ENCODE peak calls at places on chromosomes 5 and 9, in ten cellular contexts. C is left lung, F is gastrocnemius medialis, Z is coronary artery, U is esophagus muscularis mucosa, X is IMR-90, I is left ventricle myocardium inferior, Y is brain microvascular endothelial cell, L is A549, M is GM23338. D is an unnamed sample.

GRCh38 chr5:39423331-39423751 is 1.4 kb downstream of the DAB2 start:
- DNase-seq in Z (no peak), Y (no peak), C (no peak), I (peak), X (no peak), F (peak), U (no peak), L (peak), M (peak), D (no peak)

GRCh38 chr5:33462456-33462855 is 21.7 kb downstream of the TARS1 start:
- DNase-seq in U (no peak), M (no peak), F (no peak), Y (no peak), L (no peak), X (no peak), C (no peak), Z (no peak), I (no peak), D (no peak)

GRCh38 chr5:169133500-169133899 is 167.4 kb downstream of the SLIT3 start:
- DNase-seq in L (no peak), X (no peak), F (no peak), Z (no peak), M (no peak), U (no peak), I (no peak), Y (no peak), C (no peak), D (no peak)

GRCh38 chr9:116075191-116075590 is 78.4 kb upstream of the PAPPA start:
- DNase-seq in M (no peak), X (peak), F (no peak), C (no peak), Z (no peak), U (no peak), Y (peak), L (peak), I (no peak), D (peak)

GRCh38 chr9:136048560-136049411 is 46.3 kb downstream of the NACC2 start:
- DNase-seq in X (no peak), L (no peak), I (no peak), F (no peak), M (no peak), Y (no peak), U (no peak), C (peak), Z (no peak), D (no peak)

GRCh38 chr5:132896685-132897084 is 23.2 kb downstream of the LEAP2 start:
- DNase-seq in I (no peak), F (no peak), Z (no peak), X (no peak), L (no peak), U (no peak), C (no peak), Y (no peak), M (no peak), D (no peak)

GRCh38 chr5:2277886-2278285 is 395.2 kb upstream of the IRX4 start:
- DNase-seq in F (no peak), M (no peak), L (no peak), Y (no peak), X (no peak), C (peak), U (no peak), Z (no peak), I (no peak), D (no peak)

GRCh38 chr5:111685969-111686368 is 71.0 kb downstream of the NREP start:
- DNase-seq in U (no peak), I (no peak), Y (no peak), X (no peak), M (peak), L (peak), Z (no peak), F (no peak), C (no peak), D (no peak)

GRCh38 chr5:82295144-82295543 is 17.0 kb upstream of the RPS23 start:
- DNase-seq in I (no peak), Y (no peak), X (peak), F (no peak), C (no peak), M (peak), U (no peak), Z (no peak), L (peak), D (peak)

GRCh38 chr9:97982719-97983523 is at the start of gene ANP32B:
- DNase-seq in Z (peak), F (peak), M (peak), L (peak), Y (peak), U (peak), I (peak), X (peak), C (peak), D (peak)

GRCh38 chr9:133691659-133692363 is 46.3 kb downstream of the SARDH start:
- DNase-seq in C (peak), Z (no peak), Y (peak), X (peak), F (no peak), U (no peak), L (no peak), I (peak), M (no peak), D (peak)

GRCh38 chr5:168140256-168140655 is 151.2 kb upstream of the WWC1 start:
- DNase-seq in C (no peak), M (no peak), X (no peak), Y (no peak), L (no peak), U (no peak), I (no peak), F (no peak), Z (no peak), D (no peak)

GRCh38 chr5:180438785-180439780 is 55.1 kb upstream of the CNOT6 start:
- DNase-seq in M (no peak), I (no peak), C (no peak), X (no peak), L (no peak), F (no peak), Z (no peak), U (no peak), Y (no peak), D (no peak)

GRCh38 chr9:92236915-92237314 is 56.6 kb downstream of the IARS1 start:
- DNase-seq in M (no peak), U (no peak), Z (no peak), L (no peak), X (no peak), C (no peak), F (no peak), I (no peak), Y (no peak), D (no peak)

GRCh38 chr5:68479524-68479923 is 264.0 kb downstream of the PIK3R1 start:
- DNase-seq in L (no peak), I (peak), X (peak), Z (no peak), F (no peak), U (peak), M (no peak), C (no peak), Y (no peak), D (no peak)

GRCh38 chr5:114407783-114408182 is 45.9 kb downstream of the KCNN2 start:
- DNase-seq in F (no peak), U (no peak), Z (no peak), M (no peak), L (no peak), Y (no peak), C (no peak), X (no peak), I (no peak), D (no peak)

GRCh38 chr5:140293091-140293996 is 9.6 kb downstream of the PFDN1 start:
- DNase-seq in Z (no peak), U (no peak), L (no peak), I (no peak), Y (no peak), X (peak), C (no peak), F (no peak), M (no peak), D (peak)

GRCh38 chr9:133235549-133236222 is 26.6 kb upstream of the OBP2B start:
- DNase-seq in M (no peak), X (no peak), L (no peak), I (no peak), F (no peak), Y (no peak), Z (peak), C (no peak), U (no peak), D (no peak)

GRCh38 chr9:134858051-134858841 is 22.4 kb upstream of the FCN2 start:
- DNase-seq in Y (no peak), Z (peak), X (peak), U (no peak), F (no peak), L (peak), I (no peak), M (no peak), C (no peak), D (no peak)

GRCh38 chr9:1804128-1804865 is 210.8 kb upstream of the SMARCA2 start:
- DNase-seq in Z (no peak), U (no peak), L (no peak), C (no peak), X (no peak), Y (no peak), F (no peak), M (no peak), I (no peak), D (no peak)

GRCh38 chr5:179795049-179795862 is 1.5 kb downstream of the LTC4S start:
- DNase-seq in Z (no peak), F (peak), X (no peak), I (no peak), C (peak), M (peak), L (no peak), U (no peak), Y (no peak), D (peak)

GRCh38 chr5:111631328-111631727 is 119.0 kb upstream of the STARD4 start:
- DNase-seq in Y (no peak), U (no peak), L (no peak), X (no peak), Z (no peak), I (no peak), F (no peak), C (no peak), M (no peak), D (no peak)

GRCh38 chr9:34392511-34392910 is 15.8 kb upstream of the MYORG start:
- DNase-seq in U (no peak), L (no peak), C (no peak), Y (no peak), M (no peak), X (no peak), Z (no peak), F (no peak), I (no peak), D (no peak)
- H3K4me3 ChIP-seq in U (no peak), L (no peak), C (no peak), Y (no peak), M (no peak), X (no peak), Z (no peak), F (no peak), I (no peak), D (no peak)

DNA sequence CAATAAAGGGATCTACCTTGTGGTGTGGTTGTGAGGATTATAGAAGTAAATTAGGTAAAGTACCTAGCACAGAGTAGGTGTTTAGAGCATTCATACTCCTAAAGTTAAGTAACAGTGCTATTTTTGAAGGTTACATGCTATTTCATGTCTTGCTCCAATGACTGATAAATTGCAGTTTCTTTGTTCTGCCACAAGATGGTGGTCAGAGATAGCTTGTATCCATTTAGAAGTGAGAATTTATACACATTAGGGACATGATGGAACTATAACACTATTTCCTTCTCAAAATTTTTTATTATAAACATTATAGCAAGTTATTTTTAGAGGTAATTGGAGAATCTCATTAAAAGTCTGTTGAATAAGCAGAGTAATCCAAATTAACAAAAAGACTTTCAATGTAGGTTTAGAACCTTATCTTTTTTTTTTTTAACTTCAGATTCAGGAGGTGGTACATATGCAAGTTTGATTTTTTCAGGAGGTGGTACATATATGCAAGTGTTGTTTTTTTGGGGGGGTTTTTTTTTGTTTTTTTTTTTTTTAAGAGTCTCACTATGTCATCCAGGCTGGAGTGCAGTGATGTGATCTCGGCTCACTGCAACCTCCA is 17.1 kb downstream of the MTREX start:
- DNase-seq in M (peak), X (peak), I (no peak), Z (no peak), Y (peak), C (no peak), U (no peak), L (peak), F (no peak), D (peak)
- TF ChIP-seq CTCF in M (peak), X (peak), I (peak), Z (peak), Y (peak), C (peak), U (peak), L (peak), F (peak), D (peak)

DNA sequence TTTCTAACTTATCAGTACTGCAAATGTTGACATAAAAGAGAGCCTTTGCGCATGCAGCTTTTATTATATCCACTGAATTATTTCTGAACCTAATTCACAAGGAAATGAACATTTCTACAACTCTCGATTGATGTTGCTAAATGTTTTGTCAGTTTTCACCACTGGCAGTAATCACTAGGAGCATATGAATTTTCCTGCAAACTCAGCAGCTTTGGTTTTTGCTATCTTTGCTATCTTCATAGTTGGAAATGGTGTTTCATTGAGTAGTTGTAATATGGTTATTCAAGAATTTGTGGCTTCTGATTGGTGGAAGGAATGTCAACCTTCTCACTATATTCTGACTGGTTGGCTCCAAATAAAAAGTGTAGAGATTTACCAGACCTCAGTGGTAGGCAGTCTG is 8.9 kb upstream of the SHC3 start:
- DNase-seq in F (no peak), C (no peak), U (no peak), Y (no peak), I (no peak), L (no peak), Z (no peak), M (no peak), X (no peak), D (no peak)
- H3K4me3 ChIP-seq in F (no peak), C (no peak), U (no peak), Y (no peak), I (no peak), L (no peak), Z (no peak), M (no peak), X (no peak), D (no peak)

GRCh38 chr9:125522328-125522725 is 184.7 kb downstream of the MAPKAP1 start:
- DNase-seq in C (no peak), I (no peak), Z (no peak), F (peak), U (no peak), M (no peak), Y (peak), L (no peak), X (peak), D (peak)
- TF ChIP-seq CTCF in C (no peak), I (no peak), Z (no peak), F (no peak), U (no peak), M (no peak), Y (no peak), L (no peak), X (no peak), D (no peak)

GRCh38 chr9:128321343-128321742 is 904 bp downstream of the TRUB2 start:
- DNase-seq in L (no peak), Z (no peak), U (no peak), X (no peak), M (no peak), I (no peak), F (no peak), Y (no peak), C (no peak), D (no peak)
- H3K4me3 ChIP-seq in L (peak), Z (peak), U (peak), X (no peak), M (peak), I (peak), F (peak), Y (peak), C (peak), D (peak)

GRCh38 chr5:134073404-134073803 is 41.1 kb upstream of the TCF7 start:
- DNase-seq in Z (no peak), C (no peak), F (no peak), X (peak), U (no peak), Y (peak), I (no peak), L (peak), M (no peak), D (no peak)

GRCh38 chr5:134070648-134070978 is 43.9 kb upstream of the TCF7 start:
- DNase-seq in L (peak), Y (peak), C (no peak), U (no peak), F (no peak), X (peak), Z (no peak), I (no peak), M (no peak), D (peak)

GRCh38 chr5:134071850-134072207 is 42.7 kb upstream of the TCF7 start:
- DNase-seq in Y (no peak), L (no peak), I (no peak), U (no peak), F (no peak), C (no peak), X (no peak), M (no peak), Z (no peak), D (no peak)

GRCh38 chr5:134070979-134071849 is 43.3 kb upstream of the TCF7 start:
- DNase-seq in L (peak), C (peak), F (no peak), Y (no peak), U (no peak), Z (no peak), X (no peak), M (peak), I (no peak), D (peak)

DNA sequence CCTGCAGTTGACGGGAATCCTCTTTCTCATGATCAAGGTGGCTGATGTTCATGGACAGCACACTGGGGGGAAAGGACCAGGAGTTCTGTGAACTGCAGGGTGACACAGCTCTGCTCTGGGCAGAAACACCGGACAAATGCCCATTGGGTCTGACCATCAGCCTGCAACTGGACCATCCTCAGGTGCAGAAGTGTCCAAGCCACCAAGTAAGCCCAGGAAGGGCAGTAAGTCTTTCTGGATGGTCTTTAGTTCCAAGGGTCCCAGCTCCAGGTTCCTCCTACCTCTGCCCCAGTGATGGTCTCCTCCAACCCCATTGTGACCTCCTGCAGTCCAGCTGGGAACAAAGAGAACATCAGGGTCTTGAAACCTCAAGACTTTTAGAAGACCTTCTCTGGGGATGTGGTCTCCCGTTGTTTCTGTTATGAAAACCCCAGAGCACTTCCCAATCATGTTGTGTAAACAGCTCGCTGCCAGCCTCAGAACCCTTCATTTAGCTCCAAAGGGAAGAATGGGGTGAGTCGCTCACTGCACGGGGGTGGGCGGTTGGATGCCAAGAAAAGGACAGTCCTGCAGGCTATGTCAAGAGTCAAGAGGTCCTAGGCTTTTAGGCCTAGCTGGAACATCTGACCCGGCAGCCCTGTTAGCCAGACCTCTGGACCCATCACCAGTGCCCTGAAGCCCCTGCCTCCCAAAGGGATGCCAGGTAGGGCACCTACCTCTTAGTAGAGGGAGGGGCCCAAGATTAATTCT is 41.8 kb upstream of the TCF7 start:
- DNase-seq in Y (no peak), C (no peak), F (no peak), U (no peak), X (no peak), I (no peak), M (no peak), L (no peak), Z (no peak), D (no peak)
- TF ChIP-seq CTCF in Y (no peak), C (no peak), F (no peak), U (no peak), X (no peak), I (no peak), M (no peak), L (no peak), Z (no peak), D (no peak)